ENCODE peak calls at places on chromosomes 3 and 15, in ten cellular contexts. T is heart left ventricle, C is adrenal gland, M is transverse colon, W is body of pancreas, B is GM12892, U is sigmoid colon, A is HCT116, I is ovary, Q is IMR-90. P is an unnamed sample.
A peak's percentile ranks its signal among the peaks of the same experiment; 100 is the strongest.

GRCh38 chr15:40054056-40054745 is 15.2 kb upstream of the SRP14 start:
- DNase-seq in T (no peak), C (no peak), M (no peak), W (no peak), B (no peak), U (peak; percentile 64), A (no peak), I (no peak), Q (peak; percentile 31), P (no peak)

GRCh38 chr3:55468251-55468650 is 18.9 kb downstream of the WNT5A start:
- DNase-seq in T (no peak), C (no peak), M (no peak), W (no peak), B (no peak), U (no peak), A (no peak), I (no peak), Q (peak; percentile 81), P (no peak)

GRCh38 chr3:94429517-94429916 is 366.7 kb downstream of the NSUN3 start:
- DNase-seq in T (no peak), C (no peak), M (no peak), W (no peak), B (no peak), U (no peak), A (no peak), I (no peak), Q (peak; percentile 38), P (no peak)

GRCh38 chr15:31256385-31257265 is 70.0 kb upstream of the KLF13 start:
- DNase-seq in T (no peak), C (no peak), M (peak; percentile 20), W (no peak), B (no peak), U (peak; percentile 34), A (no peak), I (no peak), Q (no peak), P (no peak)

GRCh38 chr15:95843241-95843851 is 487.2 kb upstream of the NR2F2 start:
- DNase-seq in T (peak; percentile 39), C (no peak), M (no peak), W (peak; percentile 6), B (no peak), U (no peak), A (no peak), I (no peak), Q (no peak), P (no peak)

GRCh38 chr15:58378241-58379085 is 53.3 kb upstream of the LIPC start:
- DNase-seq in T (no peak), C (no peak), M (no peak), W (no peak), B (no peak), U (no peak), A (no peak), I (no peak), Q (peak; percentile 54), P (peak; percentile 4)

GRCh38 chr3:184345678-184346144 is 8.3 kb downstream of the FAM131A start:
- DNase-seq in T (peak; percentile 61), C (peak; percentile 95), M (peak; percentile 86), W (peak; percentile 75), B (peak; percentile 48), U (no peak), A (peak; percentile 80), I (peak; percentile 46), Q (peak; percentile 50), P (peak; percentile 87)

GRCh38 chr3:194985031-194985578 is 285.9 kb downstream of the XXYLT1 start:
- DNase-seq in T (peak; percentile 69), C (peak; percentile 52), M (peak; percentile 79), W (peak; percentile 60), B (no peak), U (peak; percentile 89), A (peak; percentile 27), I (peak; percentile 80), Q (peak; percentile 47), P (no peak)

GRCh38 chr3:48716508-48716981 is 476 bp downstream of the IP6K2 start:
- DNase-seq in T (no peak), C (no peak), M (peak; percentile 35), W (no peak), B (no peak), U (peak; percentile 67), A (no peak), I (no peak), Q (no peak), P (no peak)

GRCh38 chr3:48715179-48715800 is 1.7 kb downstream of the IP6K2 start:
- DNase-seq in T (no peak), C (peak; percentile 76), M (no peak), W (no peak), B (no peak), U (no peak), A (no peak), I (no peak), Q (peak; percentile 69), P (no peak)

GRCh38 chr3:48711727-48712126 is 5.3 kb downstream of the IP6K2 start:
- DNase-seq in T (no peak), C (no peak), M (no peak), W (no peak), B (no peak), U (no peak), A (no peak), I (no peak), Q (no peak), P (no peak)

DNA sequence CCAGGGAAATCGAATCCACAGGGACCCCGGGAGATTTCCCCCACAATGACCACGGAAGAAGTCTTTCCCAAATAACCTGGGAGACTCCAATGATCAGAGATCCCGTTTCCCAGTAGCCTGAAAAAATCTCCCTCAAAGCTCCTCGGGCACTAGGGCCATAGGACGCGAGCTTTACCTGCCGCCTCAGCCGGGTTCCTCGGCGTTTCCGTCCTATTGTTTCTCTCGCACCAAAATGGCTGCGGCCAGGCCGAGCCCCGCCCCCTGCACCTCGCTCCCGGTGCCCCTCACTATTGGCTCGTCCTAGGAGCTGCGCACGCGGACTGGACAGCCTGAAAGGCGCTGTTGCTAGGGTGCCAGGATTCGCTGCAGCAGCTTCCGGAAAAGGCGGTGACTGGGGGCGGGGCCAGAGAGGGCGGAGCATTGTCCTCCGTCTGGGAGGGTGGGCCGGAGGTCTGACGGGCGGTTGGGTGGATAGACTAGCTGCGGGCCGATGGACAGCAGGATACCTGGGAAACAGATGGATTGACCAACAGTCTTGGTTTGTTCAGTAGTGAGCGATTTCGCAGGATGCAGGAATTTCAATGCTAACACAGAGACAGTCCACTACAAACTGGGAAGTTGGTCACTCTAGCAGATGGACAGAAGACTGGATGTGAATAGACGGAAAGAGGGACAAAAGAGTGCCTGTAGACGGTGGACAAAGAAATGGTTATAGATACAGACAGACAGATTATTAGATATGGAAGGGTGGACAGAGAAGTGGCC is at the start of gene IP6K2:
- DNase-seq in T (peak; percentile 99), C (peak; percentile 99), M (peak; percentile 99), W (peak; percentile 99), B (peak; percentile 94), U (peak; percentile 99), A (peak; percentile 94), I (peak; percentile 99), Q (peak; percentile 97), P (peak; percentile 97)
- TF ChIP-seq POLR2A in T (no peak), C (peak; percentile 89), M (peak; percentile 91), W (peak; percentile 67), B (peak; percentile 95), U (peak; percentile 58), A (peak; percentile 81), I (peak; percentile 70), Q (peak; percentile 98), P (peak; percentile 55)

DNA sequence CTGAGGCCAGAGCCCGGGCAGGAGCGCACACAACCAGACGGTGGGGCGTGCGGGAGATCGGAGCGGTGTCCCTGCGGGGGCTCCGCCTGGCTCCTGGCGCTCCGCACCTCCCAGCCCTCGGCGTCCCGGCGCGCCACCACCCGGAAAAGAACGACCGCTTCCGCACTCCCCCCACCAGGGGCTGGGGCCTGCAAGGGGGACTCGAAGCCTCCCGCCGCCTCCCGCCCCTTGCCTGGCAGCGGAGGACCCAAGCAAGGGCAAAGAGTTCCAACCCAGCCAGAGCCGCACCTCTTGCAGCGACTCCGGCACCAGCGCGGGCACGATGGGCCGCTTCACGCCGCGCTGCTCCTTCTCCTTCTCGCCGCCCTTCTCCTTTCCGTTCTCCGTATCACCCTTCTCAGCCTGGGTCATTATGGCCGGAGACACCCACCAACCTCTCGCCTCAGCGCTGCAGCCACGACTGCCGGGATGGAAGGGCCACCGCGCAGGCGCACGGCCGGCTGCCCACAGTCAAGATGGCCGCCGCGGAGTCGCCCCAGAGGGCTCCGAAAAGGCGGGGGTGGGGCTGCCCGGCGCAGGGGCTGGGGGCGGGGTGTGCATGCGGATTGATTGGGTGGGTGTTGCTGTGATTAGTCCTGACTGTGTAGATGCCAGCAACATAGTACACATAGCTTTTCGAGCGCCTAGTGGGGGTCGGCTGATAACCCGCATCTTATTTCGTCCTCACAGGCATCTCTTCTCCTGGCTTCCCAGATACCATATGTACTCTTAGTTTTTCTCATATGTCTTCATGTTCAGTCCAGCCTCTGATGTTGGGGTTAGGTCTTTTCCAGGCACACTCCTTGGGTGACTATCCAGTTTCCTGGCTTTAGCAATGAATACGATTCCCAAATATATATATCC is at the start of gene ACTR8:
- DNase-seq in T (peak; percentile 92), C (peak; percentile 84), M (peak; percentile 88), W (peak; percentile 86), B (peak; percentile 82), U (peak; percentile 92), A (peak; percentile 58), I (peak; percentile 92), Q (peak; percentile 77), P (peak; percentile 85)
- TF ChIP-seq POLR2A in T (no peak), C (peak; percentile 61), M (peak; percentile 76), W (peak; percentile 51), B (peak; percentile 95), U (no peak), A (peak; percentile 70), I (peak; percentile 46), Q (peak; percentile 81), P (peak; percentile 94)

GRCh38 chr3:9793161-9793781 is 389 bp downstream of the ARPC4 start:
- DNase-seq in T (no peak), C (peak; percentile 50), M (peak; percentile 57), W (peak; percentile 23), B (no peak), U (no peak), A (no peak), I (no peak), Q (peak; percentile 44), P (no peak)
- TF ChIP-seq POLR2A in T (no peak), C (no peak), M (peak; percentile 10), W (no peak), B (peak; percentile 81), U (peak; percentile 66), A (no peak), I (no peak), Q (peak; percentile 13), P (no peak)

GRCh38 chr3:141368925-141369794 is 856 bp downstream of the ZBTB38 start:
- DNase-seq in T (no peak), C (no peak), M (no peak), W (no peak), B (no peak), U (no peak), A (no peak), I (no peak), Q (peak; percentile 87), P (no peak)

GRCh38 chr3:141367038-141367730 is 1.1 kb upstream of the ZBTB38 start:
- DNase-seq in T (peak; percentile 29), C (no peak), M (no peak), W (peak; percentile 28), B (no peak), U (peak; percentile 77), A (peak; percentile 57), I (peak; percentile 50), Q (peak; percentile 100), P (peak; percentile 31)

GRCh38 chr3:141370065-141370533 is 1.8 kb downstream of the ZBTB38 start:
- DNase-seq in T (peak; percentile 51), C (peak; percentile 73), M (peak; percentile 50), W (peak; percentile 82), B (peak; percentile 39), U (peak; percentile 81), A (peak; percentile 91), I (peak; percentile 51), Q (peak; percentile 90), P (no peak)

GRCh38 chr3:141366285-141367037 is 1.8 kb upstream of the ZBTB38 start:
- DNase-seq in T (peak; percentile 22), C (peak; percentile 60), M (peak; percentile 61), W (peak; percentile 79), B (no peak), U (peak; percentile 83), A (peak; percentile 33), I (peak; percentile 56), Q (peak; percentile 99), P (peak; percentile 26)

DNA sequence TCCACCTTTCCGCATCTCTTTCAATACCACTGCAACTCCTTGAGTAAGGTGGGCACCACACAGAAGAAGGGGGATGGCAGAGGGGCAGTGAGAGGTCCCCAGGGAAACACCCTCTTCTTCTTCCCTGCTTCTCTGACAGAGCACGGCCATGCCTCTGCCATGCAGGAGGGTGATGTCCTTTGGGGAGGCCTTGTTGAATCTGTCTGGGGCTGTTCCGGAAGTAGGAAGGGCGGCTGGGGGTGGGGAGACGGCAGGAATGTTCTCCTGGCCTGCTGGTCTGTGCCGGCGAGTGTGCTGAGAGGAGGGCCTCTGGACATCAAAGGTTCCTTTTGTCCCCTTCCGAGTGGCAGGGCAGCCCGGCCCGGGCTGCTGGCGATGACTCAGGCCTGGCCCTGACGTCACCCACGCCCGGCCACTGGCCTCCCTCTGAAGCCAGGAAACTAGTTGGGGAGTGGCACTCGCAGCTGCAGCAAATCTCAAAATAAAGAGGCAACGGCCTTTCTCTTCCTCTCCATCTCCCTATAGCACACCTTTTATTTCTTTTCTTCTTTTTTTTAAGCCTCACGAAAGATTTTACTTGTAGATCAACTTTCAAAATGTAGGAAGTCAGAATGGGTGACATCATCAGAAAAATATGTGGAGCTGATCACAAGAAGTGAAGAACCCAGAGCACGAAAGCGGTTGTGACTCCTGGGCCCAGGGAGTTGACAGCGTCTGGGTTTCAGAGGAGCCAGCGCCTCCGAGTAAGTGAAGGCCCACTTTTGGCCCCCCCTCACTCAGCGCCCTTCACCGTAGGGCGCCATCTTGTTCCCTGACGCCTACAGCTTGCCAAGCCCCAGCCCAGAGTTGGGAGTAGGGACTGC is at the start of gene ZBTB38:
- DNase-seq in T (peak; percentile 91), C (peak; percentile 96), M (peak; percentile 93), W (peak; percentile 88), B (peak; percentile 40), U (peak; percentile 95), A (peak; percentile 95), I (peak; percentile 91), Q (peak; percentile 97), P (peak; percentile 72)
- TF ChIP-seq POLR2A in T (no peak), C (peak; percentile 85), M (peak; percentile 56), W (peak; percentile 35), B (peak; percentile 34), U (peak; percentile 42), A (peak; percentile 26), I (peak; percentile 57), Q (peak; percentile 43), P (peak; percentile 14)

P was measured in H54.